ENCODE peak calls at places on chromosomes 6 and 20, in six cellular contexts. Z is kidney epithelial cell; V is psoas muscle; N is heart right ventricle; Q is CD8-positive, alpha-beta memory T cell; S is CD8-positive, alpha-beta T cell. B is an unnamed sample. For H3K27me3, the result is how much of the 10 kb centered on the place peaks cover.

GRCh38 chr6:6808343-6808742 is 219.8 kb downstream of the LY86 start:
- DNase-seq in Z (no peak), V (no peak), N (no peak), Q (no peak), S (no peak), B (no peak)

GRCh38 chr6:122494665-122495272 is 23.2 kb upstream of the SERINC1 start:
- DNase-seq in Z (no peak), V (no peak), N (no peak), Q (no peak), S (no peak), B (no peak)

GRCh38 chr20:33576432-33576883 is 85.7 kb upstream of the C20orf144 start:
- DNase-seq in Z (no peak), V (no peak), N (no peak), Q (no peak), S (no peak), B (no peak)

GRCh38 chr6:85435872-85436271 is 14.0 kb upstream of the NT5E start:
- DNase-seq in Z (no peak), V (no peak), N (no peak), Q (no peak), S (no peak), B (no peak)

GRCh38 chr6:152160346-152160745 is 352.9 kb downstream of the ESR1 start:
- DNase-seq in Z (no peak), V (no peak), N (no peak), Q (no peak), S (no peak), B (no peak)

GRCh38 chr20:41228858-41229257 is 88.7 kb downstream of the ZHX3 start:
- DNase-seq in Z (no peak), V (no peak), N (no peak), Q (no peak), S (no peak), B (no peak)

GRCh38 chr20:32773880-32774279 is 11.7 kb downstream of the DNMT3B start:
- DNase-seq in Z (no peak), V (no peak), N (no peak), Q (no peak), S (no peak), B (no peak)

GRCh38 chr6:128057541-128058335 is 156.9 kb upstream of the THEMIS start:
- DNase-seq in Z (no peak), V (no peak), N (no peak), Q (no peak), S (no peak), B (peak)

GRCh38 chr6:127641905-127642304 is 64.9 kb downstream of the C6orf58 start:
- DNase-seq in Z (no peak), V (no peak), N (no peak), Q (no peak), S (no peak), B (peak)

GRCh38 chr6:12717356-12717755 is 789 bp downstream of the PHACTR1 start:
- DNase-seq in Z (no peak), V (no peak), N (no peak), Q (no peak), S (no peak), B (no peak)

GRCh38 chr6:34414999-34415858 is 10.6 kb downstream of the RPS10 start:
- DNase-seq in Z (no peak), V (no peak), N (no peak), Q (peak), S (peak), B (peak)

GRCh38 chr6:15754035-15754705 is 91.3 kb upstream of the DTNBP1 start:
- DNase-seq in Z (peak), V (no peak), N (no peak), Q (no peak), S (no peak), B (no peak)

GRCh38 chr6:84766796-84767590 is 2.6 kb upstream of the TBX18 start:
- DNase-seq in Z (no peak), V (no peak), N (no peak), Q (no peak), S (no peak), B (no peak)

GRCh38 chr6:18216411-18216810 is 47.9 kb downstream of the DEK start:
- DNase-seq in Z (peak), V (no peak), N (no peak), Q (no peak), S (no peak), B (peak)

GRCh38 chr20:25389858-25390537 is 637 bp downstream of the ABHD12 start:
- DNase-seq in Z (no peak), V (peak), N (peak), Q (peak), S (peak), B (no peak)

GRCh38 chr6:168095171-168095691 is 16.2 kb upstream of the FRMD1 start:
- DNase-seq in Z (no peak), V (peak), N (no peak), Q (no peak), S (no peak), B (no peak)

GRCh38 chr20:2942439-2942838 is 69.2 kb downstream of the PTPRA start:
- DNase-seq in Z (no peak), V (no peak), N (no peak), Q (no peak), S (no peak), B (no peak)

GRCh38 chr6:90044833-90045337 is 150.6 kb downstream of the GJA10 start:
- DNase-seq in Z (no peak), V (no peak), N (no peak), Q (no peak), S (no peak), B (peak)

GRCh38 chr20:34269996-34270627 is 28.9 kb downstream of the ASIP start:
- DNase-seq in Z (no peak), V (no peak), N (no peak), Q (no peak), S (no peak), B (no peak)

GRCh38 chr6:24009319-24009718 is 116.7 kb upstream of the NRSN1 start:
- DNase-seq in Z (no peak), V (no peak), N (no peak), Q (no peak), S (no peak), B (no peak)

GRCh38 chr6:71582820-71583219 is 294.2 kb downstream of the OGFRL1 start:
- DNase-seq in Z (no peak), V (no peak), N (no peak), Q (no peak), S (no peak), B (no peak)

GRCh38 chr20:38872036-38872435 is 54.2 kb upstream of the FAM83D start:
- DNase-seq in Z (no peak), V (no peak), N (no peak), Q (no peak), S (no peak), B (no peak)

GRCh38 chr6:88220493-88220892 is 54.3 kb upstream of the CNR1 start:
- DNase-seq in Z (no peak), V (no peak), N (no peak), Q (no peak), S (no peak), B (peak)

GRCh38 chr20:61835301-61835700 is 230.4 kb downstream of the TAF4 start:
- DNase-seq in Z (no peak), V (no peak), N (no peak), Q (no peak), S (no peak), B (no peak)

GRCh38 chr20:23143098-23143497 is 57.0 kb upstream of the CD93 start:
- DNase-seq in Z (peak), V (peak), N (no peak), Q (no peak), S (no peak), B (no peak)

GRCh38 chr6:26222587-26222986 is 135.4 kb downstream of the HFE start:
- DNase-seq in Z (no peak), V (no peak), N (no peak), Q (no peak), S (peak), B (no peak)

GRCh38 chr6:1607557-1608221 is 2.0 kb upstream of the FOXC1 start:
- DNase-seq in Z (no peak), V (no peak), N (no peak), Q (no peak), S (no peak), B (no peak)

GRCh38 chr6:21229061-21229460 is 364.5 kb upstream of the SOX4 start:
- DNase-seq in Z (no peak), V (no peak), N (no peak), Q (no peak), S (no peak), B (peak)

GRCh38 chr6:55567558-55567957 is 11.4 kb downstream of the HMGCLL1 start:
- DNase-seq in Z (no peak), V (no peak), N (no peak), Q (no peak), S (no peak), B (no peak)

GRCh38 chr6:81238390-81238789 is 514.1 kb downstream of the TENT5A start:
- DNase-seq in Z (no peak), V (no peak), N (no peak), Q (no peak), S (no peak), B (no peak)

GRCh38 chr6:114030767-114031166 is 59.8 kb upstream of the HDAC2 start:
- DNase-seq in Z (no peak), V (no peak), N (no peak), Q (no peak), S (no peak), B (no peak)

DNA sequence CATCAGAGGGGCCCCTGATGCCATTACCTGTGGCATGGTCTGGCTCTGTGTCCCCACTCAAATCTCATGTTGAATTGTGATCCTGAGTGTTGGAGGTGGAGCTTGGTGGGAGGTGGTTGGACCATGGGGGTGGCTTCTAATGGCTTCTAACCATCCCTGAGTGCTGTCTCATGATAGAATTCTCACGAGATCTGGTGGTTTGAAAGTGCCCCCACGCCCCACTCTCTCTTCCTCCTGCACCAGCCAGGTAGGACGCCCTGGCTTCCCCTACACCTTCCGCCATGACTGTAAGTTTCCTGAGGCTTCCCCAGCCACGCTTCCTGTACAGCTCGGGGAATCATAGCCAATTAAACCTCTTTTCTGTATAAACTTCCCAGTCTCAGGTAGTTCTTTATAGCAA is 14.9 kb downstream of the BHLHE23 start:
- DNase-seq in Z (no peak), V (no peak), N (no peak), Q (no peak), S (no peak), B (no peak)
- H3K27me3 ChIP-seq in Z (under half), V (under half), N (half or more), Q (under half), S (under half), B (under half)

GRCh38 chr6:150032598-150032997 is 7.3 kb upstream of the RAET1L start:
- DNase-seq in Z (no peak), V (no peak), N (no peak), Q (no peak), S (no peak), B (no peak)
- H3K27me3 ChIP-seq in Z (under half), V (under half), N (under half), Q (under half), S (under half), B (under half)

GRCh38 chr20:51285684-51286083 is 256.8 kb downstream of the NFATC2 start:
- DNase-seq in Z (no peak), V (no peak), N (no peak), Q (no peak), S (no peak), B (no peak)
- H3K27me3 ChIP-seq in Z (under half), V (under half), N (under half), Q (under half), S (under half), B (under half)

GRCh38 chr20:45269056-45269455 is 14.7 kb upstream of the SLPI start:
- DNase-seq in Z (no peak), V (no peak), N (no peak), Q (no peak), S (no peak), B (no peak)
- H3K27me3 ChIP-seq in Z (under half), V (under half), N (under half), Q (under half), S (under half), B (half or more)

GRCh38 chr6:10385512-10386132 is 29.3 kb downstream of the TFAP2A start:
- DNase-seq in Z (no peak), V (no peak), N (no peak), Q (no peak), S (no peak), B (no peak)

GRCh38 chr6:10386260-10386659 is 28.6 kb downstream of the TFAP2A start:
- DNase-seq in Z (no peak), V (no peak), N (no peak), Q (no peak), S (no peak), B (no peak)

GRCh38 chr6:10384719-10385511 is 30.0 kb downstream of the TFAP2A start:
- DNase-seq in Z (no peak), V (no peak), N (no peak), Q (no peak), S (no peak), B (no peak)

GRCh38 chr6:10384333-10384718 is 30.5 kb downstream of the TFAP2A start:
- DNase-seq in Z (no peak), V (no peak), N (no peak), Q (no peak), S (no peak), B (no peak)

GRCh38 chr6:10386756-10387654 is 27.9 kb downstream of the TFAP2A start:
- DNase-seq in Z (no peak), V (no peak), N (no peak), Q (no peak), S (no peak), B (no peak)
- H3K27me3 ChIP-seq in Z (half or more), V (half or more), N (half or more), Q (half or more), S (half or more), B (under half)

GRCh38 chr20:63177134-63177784 is 38.7 kb downstream of the YTHDF1 start:
- DNase-seq in Z (no peak), V (no peak), N (no peak), Q (no peak), S (no peak), B (no peak)

GRCh38 chr20:63176448-63177133 is 39.3 kb downstream of the YTHDF1 start:
- DNase-seq in Z (no peak), V (no peak), N (no peak), Q (no peak), S (no peak), B (peak)

GRCh38 chr20:63174309-63175030 is 41.5 kb downstream of the YTHDF1 start:
- DNase-seq in Z (no peak), V (no peak), N (no peak), Q (no peak), S (no peak), B (no peak)

GRCh38 chr20:63175031-63175895 is 40.7 kb downstream of the YTHDF1 start:
- DNase-seq in Z (no peak), V (no peak), N (no peak), Q (no peak), S (no peak), B (no peak)

DNA sequence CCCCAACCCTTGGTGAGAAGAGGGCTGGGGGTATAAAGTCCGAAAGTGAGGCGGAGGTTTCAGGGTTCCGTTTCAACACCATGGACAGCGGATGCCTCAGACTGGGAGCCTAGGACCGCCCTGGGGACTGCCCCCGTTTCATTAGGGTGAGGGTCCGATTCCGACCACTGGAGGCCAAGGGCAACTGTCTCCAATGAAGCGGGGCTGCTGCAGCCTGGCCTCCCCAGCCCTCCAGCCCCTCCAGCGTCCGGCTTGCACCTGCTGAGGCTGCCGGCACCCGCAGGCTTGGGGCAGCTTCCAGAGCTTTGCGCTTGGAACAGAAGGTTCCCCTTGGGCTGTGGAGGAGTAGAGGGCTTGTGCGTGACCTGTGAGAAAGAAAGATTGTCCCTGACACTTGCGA is 39.9 kb downstream of the YTHDF1 start:
- DNase-seq in Z (no peak), V (no peak), N (no peak), Q (no peak), S (no peak), B (no peak)
- H3K27me3 ChIP-seq in Z (half or more), V (half or more), N (half or more), Q (under half), S (under half), B (half or more)

GRCh38 chr20:56808119-56808725 is 179.1 kb downstream of the TFAP2C start:
- DNase-seq in Z (no peak), V (no peak), N (no peak), Q (no peak), S (no peak), B (no peak)

GRCh38 chr20:56810141-56810540 is 181.0 kb downstream of the TFAP2C start:
- DNase-seq in Z (no peak), V (no peak), N (no peak), Q (no peak), S (no peak), B (no peak)

GRCh38 chr20:56808732-56809131 is 179.6 kb downstream of the TFAP2C start:
- DNase-seq in Z (no peak), V (no peak), N (no peak), Q (no peak), S (no peak), B (peak)

GRCh38 chr20:56807118-56807517 is 178.0 kb downstream of the TFAP2C start:
- DNase-seq in Z (no peak), V (no peak), N (no peak), Q (no peak), S (no peak), B (no peak)

GRCh38 chr20:56809668-56810067 is 180.6 kb downstream of the TFAP2C start:
- DNase-seq in Z (no peak), V (no peak), N (no peak), Q (no peak), S (no peak), B (peak)
- H3K27me3 ChIP-seq in Z (under half), V (under half), N (under half), Q (under half), S (under half), B (under half)

DNA sequence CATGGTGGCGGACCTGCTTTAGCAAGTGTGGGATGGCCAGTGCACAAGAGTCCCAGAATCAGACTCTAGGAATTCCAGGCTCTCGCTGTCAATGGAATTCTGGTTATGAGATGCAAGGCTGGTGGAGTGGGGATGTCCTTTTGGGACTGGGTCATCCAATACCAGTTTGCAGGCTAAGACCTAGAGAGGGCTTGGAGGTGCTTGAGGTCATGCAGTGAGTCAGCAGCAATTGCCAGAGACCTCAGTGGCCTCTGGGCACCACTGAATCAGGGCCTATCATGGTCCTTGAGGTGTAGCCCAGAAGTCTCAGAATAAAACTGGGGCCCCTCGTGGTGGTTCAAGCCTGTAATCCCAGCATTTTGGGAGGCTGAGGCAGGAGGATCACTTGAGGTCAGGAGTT is 1.4 kb upstream of the SCRT2 start:
- DNase-seq in Z (no peak), V (no peak), N (no peak), Q (no peak), S (no peak), B (no peak)
- H3K27me3 ChIP-seq in Z (half or more), V (under half), N (under half), Q (half or more), S (under half), B (half or more)

GRCh38 chr20:46419882-46420281 is 13.5 kb upstream of the ELMO2 start:
- DNase-seq in Z (no peak), V (no peak), N (no peak), Q (no peak), S (no peak), B (no peak)
- H3K27me3 ChIP-seq in Z (under half), V (under half), N (under half), Q (under half), S (under half), B (under half)

B was measured in foreskin keratinocyte.